ENCODE peak calls at places on chromosomes 11 and 22, in four cellular contexts. M is heart left ventricle, Q is endodermal cell, D is upper lobe of right lung. L is an unnamed sample. For H3K36me3, the result is how much of the 10 kb centered on the place peaks cover.

GRCh38 chr22:50246242-50247175 is 1.7 kb upstream of the TUBGCP6 start:
- DNase-seq in Q (no peak), M (no peak), D (no peak), L (no peak)

GRCh38 chr11:77883775-77884174 is 62.8 kb downstream of the AAMDC start:
- DNase-seq in Q (no peak), D (no peak), M (no peak), L (no peak)

GRCh38 chr22:40204331-40205116 is 26.8 kb downstream of the TNRC6B start:
- DNase-seq in Q (no peak), D (no peak), M (no peak), L (no peak)

GRCh38 chr11:87300640-87301381 is 263.1 kb downstream of the TMEM135 start:
- DNase-seq in D (no peak), M (no peak), Q (no peak), L (no peak)

GRCh38 chr22:35301370-35301874 is 1.7 kb downstream of the TOM1 start:
- DNase-seq in D (peak), Q (no peak), M (no peak), L (no peak)

GRCh38 chr11:24622262-24622661 is 125.4 kb downstream of the LUZP2 start:
- DNase-seq in D (no peak), M (no peak), Q (peak), L (no peak)

GRCh38 chr22:46050451-46050845 is 73.5 kb upstream of the WNT7B start:
- DNase-seq in M (no peak), D (no peak), Q (peak), L (no peak)

GRCh38 chr11:2463766-2464277 is 19.0 kb downstream of the KCNQ1 start:
- DNase-seq in D (peak), M (peak), Q (peak), L (no peak)

GRCh38 chr22:50269573-50270301 is 443 bp downstream of the MAPK11 start:
- DNase-seq in D (no peak), M (no peak), Q (peak), L (peak)

GRCh38 chr11:18243783-18244362 is 4.6 kb downstream of the SAA2 start:
- DNase-seq in Q (peak), M (no peak), D (no peak), L (peak)

GRCh38 chr22:37549704-37550059 is 10.6 kb upstream of the CDC42EP1 start:
- DNase-seq in M (no peak), Q (peak), D (peak), L (no peak)

GRCh38 chr11:31442086-31442485 is 67.3 kb downstream of the IMMP1L start:
- DNase-seq in M (no peak), Q (no peak), D (no peak), L (no peak)

GRCh38 chr11:74730601-74731260 is 495 bp downstream of the CHRDL2 start:
- DNase-seq in D (no peak), Q (peak), M (no peak), L (no peak)

GRCh38 chr11:93614111-93614784 is 47.2 kb upstream of the CEP295 start:
- DNase-seq in M (no peak), Q (peak), D (no peak), L (no peak)

GRCh38 chr11:96314326-96315050 is 28.5 kb downstream of the MAML2 start:
- DNase-seq in D (no peak), Q (no peak), M (peak), L (no peak)

GRCh38 chr11:130979386-130979972 is 63.2 kb upstream of the SNX19 start:
- DNase-seq in D (no peak), Q (no peak), M (no peak), L (no peak)

GRCh38 chr11:76683496-76684095 is 13.0 kb upstream of the LRRC32 start:
- DNase-seq in M (no peak), D (no peak), Q (no peak), L (no peak)

GRCh38 chr11:76327223-76327622 is 53.7 kb downstream of the THAP12 start:
- DNase-seq in M (no peak), D (peak), Q (no peak), L (no peak)

GRCh38 chr11:1396375-1396841 is 6.7 kb downstream of the BRSK2 start:
- DNase-seq in M (peak), Q (no peak), D (no peak), L (no peak)

GRCh38 chr11:60880189-60880588 is 12.8 kb downstream of the ZP1 start:
- DNase-seq in Q (no peak), M (no peak), D (no peak), L (no peak)

GRCh38 chr11:70141490-70142014 is 61.5 kb upstream of the FADD start:
- DNase-seq in M (no peak), Q (peak), D (no peak), L (no peak)

GRCh38 chr11:27294654-27295053 is 68.4 kb downstream of the CCDC34 start:
- DNase-seq in M (no peak), Q (no peak), D (no peak), L (no peak)

GRCh38 chr22:37749831-37750595 is 53.2 kb downstream of the TRIOBP start:
- DNase-seq in M (peak), D (no peak), Q (no peak), L (no peak)

GRCh38 chr22:30267382-30268302 is 991 bp upstream of the OSM start:
- DNase-seq in D (no peak), Q (no peak), M (no peak), L (no peak)

GRCh38 chr22:50201191-50202129 is 649 bp downstream of the SELENOO start:
- DNase-seq in D (no peak), Q (no peak), M (peak), L (no peak)

GRCh38 chr11:2888266-2888968 is 2.8 kb upstream of the CDKN1C start:
- DNase-seq in D (peak), M (peak), Q (peak), L (no peak)

GRCh38 chr22:41478473-41478872 is 9.6 kb downstream of the ACO2 start:
- DNase-seq in Q (no peak), M (no peak), D (no peak), L (no peak)
- H3K4me3 ChIP-seq in Q (no peak), M (no peak), D (no peak), L (no peak)

DNA sequence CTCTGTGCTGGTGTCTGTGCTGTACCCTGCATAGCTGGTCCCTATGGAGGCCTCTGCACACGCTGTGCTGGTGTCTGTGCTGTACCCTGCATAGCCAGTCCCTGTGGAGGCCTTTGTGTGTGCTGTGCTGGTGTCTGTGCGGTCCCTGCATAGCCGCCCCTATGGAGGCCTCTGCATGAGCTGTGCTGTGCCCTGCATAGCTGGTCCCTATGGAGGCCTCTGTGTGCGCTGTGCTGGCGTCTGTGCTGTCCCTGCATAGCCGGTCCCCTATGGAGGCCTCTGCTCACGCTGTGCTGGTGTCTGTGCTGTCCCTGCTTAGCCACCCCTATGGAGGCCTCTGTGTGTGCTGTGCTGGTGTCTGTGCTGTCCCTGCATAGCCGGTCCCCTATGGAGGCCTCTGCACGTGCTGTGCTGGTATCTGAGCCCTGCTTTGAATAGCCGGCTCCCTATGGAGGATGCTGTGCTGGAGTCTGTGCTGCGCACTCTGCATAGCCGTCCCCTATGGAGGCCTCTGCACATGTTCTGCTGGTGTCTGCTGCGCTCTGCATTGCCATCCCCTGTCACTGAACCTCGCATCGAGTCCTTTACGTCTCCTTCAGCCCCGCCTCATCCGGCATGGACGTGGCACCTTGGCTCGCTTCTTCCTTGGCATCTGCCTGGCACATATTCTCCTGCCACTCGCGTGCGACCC is 6.2 kb downstream of the NADSYN1 start:
- DNase-seq in M (no peak), D (no peak), Q (no peak), L (no peak)
- H3K36me3 ChIP-seq in M (half or more), D (half or more), Q (half or more), L (under half)

DNA sequence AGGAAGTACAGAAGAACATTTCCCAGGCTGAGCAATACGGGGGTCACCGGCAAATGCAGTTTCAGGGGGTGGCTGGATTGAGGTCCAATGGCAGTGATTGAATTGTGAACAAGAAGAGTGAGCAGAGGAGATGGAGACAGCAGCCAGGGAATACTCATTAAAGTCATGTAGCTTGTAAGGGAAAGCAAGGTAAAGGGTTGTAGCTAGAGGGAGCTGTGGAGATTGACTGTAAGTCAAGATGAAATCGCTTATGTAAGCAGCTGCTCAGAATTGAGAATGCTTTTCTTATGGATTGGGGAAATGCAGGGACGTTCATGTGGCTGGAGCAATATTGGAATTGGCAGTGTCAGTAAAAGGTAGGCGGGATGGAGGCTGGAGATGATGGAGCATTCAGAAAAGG is 111.4 kb upstream of the TBCEL start:
- DNase-seq in Q (no peak), M (no peak), D (no peak), L (no peak)
- TF ChIP-seq CTCF in Q (peak), M (no peak), D (peak), L (peak)

DNA sequence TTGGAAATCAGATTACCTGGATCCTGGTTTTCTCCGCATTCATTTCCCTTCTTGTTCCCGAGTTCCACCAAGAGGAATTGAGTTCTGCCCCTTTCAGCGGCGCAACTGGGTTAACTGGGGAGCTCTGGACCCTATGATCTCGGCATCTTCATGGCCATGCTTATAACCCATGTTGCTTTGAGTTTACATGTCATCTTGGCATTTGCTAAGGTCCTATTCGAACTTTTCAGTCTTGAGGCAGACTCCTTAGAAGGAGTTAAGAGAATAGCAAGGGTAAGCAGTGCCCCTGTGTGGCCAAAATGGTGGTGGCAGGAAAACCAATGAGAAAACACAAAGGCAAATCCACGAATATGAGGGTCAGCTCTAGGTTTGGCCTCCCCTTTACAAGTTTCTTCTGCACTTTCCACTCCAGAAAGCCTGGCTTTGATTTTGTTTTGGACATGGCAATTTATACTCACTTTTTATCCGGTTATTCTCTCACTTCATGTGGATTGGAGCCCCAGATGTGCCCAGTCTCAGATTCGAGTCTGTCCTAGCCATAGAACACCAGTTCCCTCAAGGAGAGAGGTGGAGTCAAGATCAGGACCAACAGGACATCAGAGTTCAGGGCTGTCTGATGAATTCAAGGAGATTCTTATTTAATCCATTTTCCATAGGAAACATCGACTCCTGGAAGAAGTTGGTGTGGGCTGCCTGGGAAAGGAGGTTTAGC is 55.3 kb upstream of the FBXO3 start:
- DNase-seq in D (no peak), Q (peak), M (peak), L (no peak)
- H3K4me3 ChIP-seq in D (peak), Q (peak), M (peak), L (peak)

DNA sequence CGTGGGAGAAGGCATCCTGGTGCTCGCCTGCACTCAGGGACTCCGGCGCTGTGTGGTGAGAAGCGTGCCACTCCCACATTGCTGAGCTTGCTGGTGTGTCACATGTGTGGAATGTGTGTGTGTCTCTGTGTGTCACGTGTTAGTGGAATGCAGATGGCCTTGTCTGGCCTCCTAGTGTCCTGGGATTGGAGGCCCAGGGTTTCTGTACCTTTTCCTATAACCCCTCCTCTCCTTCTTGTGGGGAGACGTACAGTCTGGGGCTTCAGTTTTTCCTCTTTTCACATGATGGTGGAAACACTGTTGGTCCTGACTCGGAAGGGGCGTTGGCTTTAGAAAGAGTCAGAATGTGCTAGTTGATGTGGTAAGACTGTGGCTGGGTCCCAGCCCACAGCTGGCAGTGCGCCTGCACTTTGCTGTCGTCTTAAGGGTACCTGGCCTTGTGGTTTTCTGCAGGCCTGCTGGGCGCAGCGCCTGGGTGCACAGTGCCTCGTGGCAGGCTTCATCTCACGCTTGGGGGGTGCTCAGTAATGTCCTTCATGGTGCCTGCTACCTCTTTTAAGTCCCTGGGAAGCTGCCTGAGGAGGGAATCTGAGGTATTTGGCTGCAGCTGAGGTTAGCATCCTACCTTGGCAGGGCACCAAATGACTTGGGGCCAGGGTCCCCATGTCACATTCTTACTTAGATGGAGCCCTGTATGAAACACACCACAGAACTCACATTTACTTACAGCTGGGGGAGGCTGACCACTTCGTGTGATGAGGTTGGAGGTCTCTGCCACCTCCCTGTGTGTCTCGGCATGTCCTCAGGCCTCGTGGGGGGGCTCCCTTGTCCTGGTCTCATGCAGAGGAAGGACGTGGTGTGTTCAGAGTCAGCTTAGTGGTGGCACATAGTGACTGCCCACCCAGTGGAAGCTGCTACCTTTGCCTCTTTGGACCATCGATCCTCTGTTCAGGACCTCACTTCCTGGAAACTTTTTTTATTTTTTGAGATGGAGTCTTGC is 61.9 kb downstream of the MED15 start:
- DNase-seq in D (peak), M (peak), Q (no peak), L (peak)
- H3K36me3 ChIP-seq in D (half or more), M (half or more), Q (half or more), L (half or more)

L was measured in GM06990.